ENCODE peak calls at places on chromosome 21, in ten cellular contexts. G is ovary; N is GM12864; L is IMR-90; O is PC-3; A is choroid plexus epithelial cell; T is lung; W is A549; B is suprapubic skin; E is CD8-positive, alpha-beta T cell. F is an unnamed sample.

GRCh38 chr21:32921632-32922230 is 104.0 kb upstream of the OLIG2 start:
- DNase-seq in W (no peak), L (peak), N (no peak), T (no peak), O (peak), A (peak), G (no peak), B (no peak), E (peak), F (no peak)

GRCh38 chr21:37369307-37369854 is 2.8 kb downstream of the DYRK1A start:
- DNase-seq in O (no peak), B (no peak), G (no peak), E (no peak), T (no peak), N (no peak), L (no peak), W (no peak), A (no peak), F (no peak)

GRCh38 chr21:31887596-31887920 is 14.7 kb downstream of the HUNK start:
- DNase-seq in A (no peak), L (no peak), T (no peak), G (no peak), N (no peak), O (no peak), B (peak), E (no peak), W (no peak), F (no peak)

GRCh38 chr21:36798461-36798860 is 99.5 kb downstream of the SIM2 start:
- DNase-seq in B (no peak), N (no peak), T (no peak), E (no peak), G (no peak), L (no peak), O (no peak), A (no peak), W (no peak), F (no peak)

GRCh38 chr21:45397381-45397780 is 7.6 kb upstream of the COL18A1 start:
- DNase-seq in L (no peak), O (no peak), E (no peak), T (no peak), A (no peak), G (no peak), W (no peak), N (no peak), B (no peak), F (no peak)

GRCh38 chr21:27581168-27581567 is 614.3 kb upstream of the ADAMTS5 start:
- DNase-seq in T (no peak), E (no peak), O (peak), A (no peak), N (no peak), G (no peak), B (no peak), L (peak), W (no peak), F (peak)

GRCh38 chr21:26884436-26884835 is 39.2 kb upstream of the ADAMTS1 start:
- DNase-seq in B (no peak), E (no peak), W (no peak), L (no peak), O (no peak), N (no peak), A (no peak), G (no peak), T (no peak), F (no peak)

GRCh38 chr21:45366931-45367401 is 38.0 kb upstream of the COL18A1 start:
- DNase-seq in E (no peak), W (peak), G (peak), L (peak), O (peak), T (no peak), N (no peak), A (peak), B (no peak), F (peak)

GRCh38 chr21:26964379-26964778 is 2.5 kb downstream of the ADAMTS5 start:
- DNase-seq in E (no peak), L (peak), G (peak), T (peak), N (no peak), B (peak), A (no peak), O (no peak), W (no peak), F (peak)

GRCh38 chr21:41246808-41247207 is 69.8 kb upstream of the FAM3B start:
- DNase-seq in L (no peak), E (no peak), W (no peak), A (no peak), O (no peak), T (peak), G (no peak), B (no peak), N (no peak), F (no peak)

GRCh38 chr21:39385299-39386145 is 36.6 kb upstream of the HMGN1 start:
- DNase-seq in O (no peak), W (peak), B (peak), A (peak), T (peak), E (peak), N (no peak), G (peak), L (peak), F (peak)

GRCh38 chr21:25385912-25386474 is 221.3 kb downstream of the MRPL39 start:
- DNase-seq in W (peak), O (peak), G (no peak), B (no peak), L (peak), E (no peak), A (peak), N (peak), T (no peak), F (peak)

GRCh38 chr21:20875741-20876140 is 122.5 kb upstream of the NCAM2 start:
- DNase-seq in A (peak), L (no peak), E (no peak), B (no peak), O (peak), N (no peak), G (no peak), T (no peak), W (no peak), F (no peak)

GRCh38 chr21:39313042-39313456 is 383 bp downstream of the BRWD1 start:
- DNase-seq in A (no peak), L (no peak), G (peak), W (peak), N (no peak), T (peak), O (no peak), E (peak), B (peak), F (no peak)

GRCh38 chr21:45971487-45972352 is 9.8 kb upstream of the COL6A1 start:
- DNase-seq in T (no peak), G (peak), E (no peak), L (peak), A (peak), B (peak), W (no peak), O (no peak), N (no peak), F (peak)

GRCh38 chr21:45420623-45421041 is 15.7 kb downstream of the COL18A1 start:
- DNase-seq in W (no peak), E (no peak), A (no peak), O (no peak), G (no peak), B (no peak), T (no peak), N (no peak), L (no peak), F (no peak)

GRCh38 chr21:21196848-21197247 is 198.6 kb downstream of the NCAM2 start:
- DNase-seq in N (no peak), E (no peak), T (no peak), W (no peak), G (no peak), O (no peak), A (no peak), B (no peak), L (no peak), F (no peak)

GRCh38 chr21:43269461-43269860 is 100.7 kb downstream of the CRYAA start:
- DNase-seq in L (no peak), A (no peak), W (no peak), B (no peak), O (peak), G (no peak), E (peak), N (no peak), T (no peak), F (no peak)
- TF ChIP-seq CTCF in L (peak), A (peak), W (no peak), B (peak), O (peak), G (no peak), E (peak), N (peak), T (no peak), F (peak)

DNA sequence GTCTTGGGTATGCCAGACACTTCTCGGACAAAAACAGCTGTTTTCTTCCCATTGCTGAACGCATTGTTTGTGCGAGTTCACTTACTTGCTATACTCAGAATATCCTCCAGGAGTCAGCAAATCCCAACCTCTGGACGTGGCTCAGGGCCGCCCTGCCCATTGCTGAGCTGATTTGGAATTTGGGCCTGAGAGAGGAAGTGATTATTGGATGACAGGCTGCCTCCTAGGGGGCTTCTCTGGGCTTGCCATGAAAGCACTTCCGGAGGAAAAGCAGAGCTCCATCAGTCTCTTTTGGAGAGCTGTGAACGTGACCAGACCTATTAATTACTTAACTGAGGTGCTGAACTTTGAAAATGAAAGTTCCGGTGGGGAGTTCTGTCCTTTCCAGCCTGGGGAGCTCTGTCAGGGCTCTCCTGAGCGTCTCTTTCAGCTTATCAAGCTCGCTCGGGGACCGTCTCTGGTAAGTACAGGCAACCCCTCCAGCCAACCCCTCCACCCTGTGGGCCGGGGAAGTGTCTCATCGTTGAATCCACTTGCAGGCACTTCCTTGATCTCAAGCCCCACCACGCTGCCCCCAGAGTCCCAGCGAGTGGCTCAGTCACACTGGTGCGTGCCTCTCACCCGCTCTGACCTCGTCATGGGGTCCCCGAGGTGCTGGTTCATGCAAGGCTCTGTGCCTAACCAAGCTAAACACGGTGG is 76.9 kb downstream of the CLIC6 start:
- DNase-seq in B (peak), E (peak), A (peak), L (peak), T (peak), G (peak), W (peak), N (peak), O (peak), F (peak)
- H3K4me3 ChIP-seq in B (no peak), E (no peak), A (peak), L (no peak), T (no peak), G (no peak), W (no peak), N (peak), O (no peak), F (peak)

DNA sequence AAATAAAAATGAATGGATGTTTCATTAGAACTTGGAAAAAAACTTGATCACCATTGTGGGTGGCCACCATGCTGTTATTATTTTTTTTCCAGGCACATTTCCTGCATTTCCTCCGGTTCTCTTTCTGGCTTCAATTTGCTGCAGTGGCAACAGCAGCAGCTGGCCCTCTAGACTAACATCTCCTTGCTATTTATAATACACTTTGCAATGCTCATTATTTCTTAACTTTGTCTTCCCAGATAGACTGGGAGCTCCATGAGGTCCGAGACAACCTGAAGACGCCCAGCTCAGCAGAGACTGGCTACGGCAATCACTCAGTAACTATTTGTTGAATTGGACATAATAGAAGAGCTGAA is 53.4 kb upstream of the ATP5PO start:
- DNase-seq in O (no peak), T (no peak), L (peak), E (no peak), B (no peak), G (no peak), A (no peak), N (no peak), W (no peak), F (no peak)
- TF ChIP-seq CTCF in O (no peak), T (no peak), L (no peak), E (no peak), B (no peak), G (no peak), A (no peak), N (no peak), W (no peak), F (no peak)

DNA sequence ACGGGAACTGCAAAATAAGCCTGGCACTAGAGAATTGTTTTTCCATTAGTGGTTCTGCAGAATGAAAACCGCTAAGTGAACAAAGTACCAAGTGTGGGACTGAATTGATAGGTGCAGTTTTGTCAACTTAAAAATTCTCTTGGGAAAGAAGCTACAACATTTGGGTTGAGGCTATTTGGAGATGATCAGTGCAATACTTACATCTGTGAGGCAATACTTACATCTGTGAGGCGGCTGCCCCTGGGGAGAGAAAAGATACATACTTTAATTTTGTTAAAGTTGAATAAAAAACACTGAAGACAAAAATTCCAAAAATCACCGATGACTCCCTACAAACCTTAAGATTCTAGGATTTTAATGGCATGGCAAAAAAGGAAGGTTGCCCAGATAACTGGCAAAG is 1.8 kb downstream of the CFAP410 start:
- DNase-seq in B (no peak), T (no peak), N (no peak), G (no peak), E (no peak), W (no peak), L (no peak), O (no peak), A (peak), F (peak)
- H3K4me3 ChIP-seq in B (no peak), T (no peak), N (no peak), G (no peak), E (no peak), W (no peak), L (no peak), O (no peak), A (no peak), F (no peak)

GRCh38 chr21:43760391-43760958 is 15.6 kb downstream of the CSTB start:
- DNase-seq in T (no peak), L (no peak), O (no peak), N (no peak), W (no peak), B (no peak), E (no peak), A (no peak), G (no peak), F (no peak)
- TF ChIP-seq CTCF in T (no peak), L (no peak), O (peak), N (no peak), W (no peak), B (no peak), E (no peak), A (peak), G (no peak), F (no peak)

DNA sequence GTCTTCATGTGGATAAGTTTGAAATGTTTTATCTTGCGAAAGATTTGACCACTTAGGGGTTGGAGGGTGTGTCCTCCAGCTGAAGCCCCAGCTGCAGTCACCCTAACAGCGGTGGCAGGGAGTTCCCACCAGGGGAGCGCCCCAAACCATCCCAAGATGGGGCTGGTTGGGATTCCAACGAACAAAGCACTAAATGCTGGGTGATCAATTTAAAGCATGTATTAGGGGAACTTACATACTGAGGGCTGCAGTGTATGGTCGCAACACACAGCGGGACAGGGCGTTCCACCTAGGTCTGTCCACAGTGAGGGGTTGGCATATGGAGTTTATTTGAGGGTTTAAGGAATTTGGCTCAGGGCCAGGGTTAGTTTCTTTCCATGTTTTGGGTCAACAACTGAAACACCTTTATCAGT is 26.3 kb downstream of the SLC37A1 start:
- DNase-seq in T (no peak), N (no peak), W (no peak), O (no peak), G (no peak), L (no peak), E (no peak), A (no peak), B (peak), F (no peak)
- H3K4me3 ChIP-seq in T (no peak), N (no peak), W (no peak), O (no peak), G (no peak), L (no peak), E (no peak), A (no peak), B (no peak), F (no peak)

GRCh38 chr21:16605588-16605987 is 875.8 kb downstream of the USP25 start:
- DNase-seq in W (no peak), B (no peak), A (peak), O (no peak), G (no peak), T (no peak), N (no peak), L (no peak), E (no peak), F (no peak)

GRCh38 chr21:16608209-16608830 is 878.5 kb downstream of the USP25 start:
- DNase-seq in E (no peak), N (no peak), L (no peak), O (peak), W (no peak), A (peak), T (no peak), B (no peak), G (no peak), F (no peak)
- TF ChIP-seq CTCF in E (no peak), N (no peak), L (peak), O (peak), W (peak), A (peak), T (no peak), B (no peak), G (no peak), F (peak)

GRCh38 chr21:28636988-28637691 is 355.5 kb downstream of the LTN1 start:
- DNase-seq in T (no peak), N (no peak), O (peak), W (no peak), A (peak), L (peak), B (no peak), E (no peak), G (no peak), F (peak)

GRCh38 chr21:28635541-28635940 is 357.1 kb downstream of the LTN1 start:
- DNase-seq in G (no peak), E (no peak), O (peak), A (no peak), N (no peak), B (no peak), T (no peak), L (no peak), W (no peak), F (no peak)

GRCh38 chr21:28633803-28634572 is 358.7 kb downstream of the LTN1 start:
- DNase-seq in T (no peak), L (peak), G (no peak), N (no peak), O (peak), W (no peak), B (no peak), E (no peak), A (peak), F (peak)

GRCh38 chr21:28627691-28628090 is 365.0 kb downstream of the LTN1 start:
- DNase-seq in G (no peak), O (no peak), T (no peak), A (peak), W (no peak), N (no peak), L (no peak), E (no peak), B (no peak), F (peak)

DNA sequence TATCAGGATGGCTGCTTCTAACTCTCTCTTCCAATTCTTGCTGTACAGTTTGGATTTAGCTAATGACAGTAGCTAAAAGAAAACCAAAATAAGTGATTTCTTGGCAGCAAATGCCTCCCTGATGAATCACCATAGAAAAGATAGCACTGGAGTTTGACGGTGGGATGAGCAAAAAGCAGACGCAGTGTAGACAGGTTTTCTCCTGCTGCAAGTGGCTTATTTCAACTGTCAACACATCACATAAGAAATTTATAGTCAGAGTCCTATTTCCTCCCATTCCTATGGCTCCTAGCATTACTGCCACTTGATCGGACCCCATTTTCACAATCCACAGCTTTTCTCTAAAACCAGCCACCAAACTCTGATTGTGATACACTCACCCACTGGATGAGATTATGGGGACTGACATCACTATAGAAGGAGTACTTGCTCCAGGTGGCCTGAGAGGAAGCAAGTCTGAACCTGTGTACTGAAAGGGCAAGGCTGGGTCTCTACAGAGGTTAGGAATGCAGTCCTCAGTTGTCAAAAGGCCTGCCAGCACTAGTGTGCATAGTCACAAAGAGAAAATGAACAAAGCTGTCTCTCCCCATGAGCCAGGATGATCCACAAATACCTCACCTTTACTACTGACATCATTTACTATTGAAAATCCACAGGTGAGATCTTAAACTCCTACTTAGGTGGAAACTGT is 359.8 kb downstream of the LTN1 start:
- DNase-seq in B (no peak), O (peak), W (no peak), L (peak), T (no peak), N (no peak), E (no peak), G (no peak), A (peak), F (peak)
- H3K4me3 ChIP-seq in B (no peak), O (no peak), W (no peak), L (no peak), T (no peak), N (no peak), E (no peak), G (no peak), A (no peak), F (peak)